ENCODE peak calls at places on chromosomes 1 and 21, in seven cellular contexts. S is left ventricle myocardium superior; L is activated T-helper 9 cell treated with anti-CD3 and anti-CD28 coated beads, Interleukin-2, amount 50 U/mL, for 16 hours; Q is CD4-positive, alpha-beta T cell; P is Jurkat, Clone E6-1; R is germinal center; O is posterior cingulate gyrus. C is an unnamed sample.

GRCh38 chr21:31660134-31660565 is 657 bp downstream of the SOD1 start:
- DNase-seq in S (no peak), L (no peak), Q (peak), P (no peak), R (no peak), O (peak), C (no peak)

GRCh38 chr1:45512641-45513054 is 9.0 kb downstream of the PRDX1 start:
- DNase-seq in S (peak), L (peak), Q (peak), P (no peak), R (peak), O (no peak), C (peak)

GRCh38 chr1:12620142-12620865 is 2.3 kb upstream of the DHRS3 start:
- DNase-seq in S (no peak), L (no peak), Q (no peak), P (peak), R (no peak), O (no peak), C (no peak)

GRCh38 chr1:63779338-63779819 is 5.6 kb downstream of the ROR1 start:
- DNase-seq in S (no peak), L (no peak), Q (no peak), P (no peak), R (no peak), O (no peak), C (no peak)

GRCh38 chr1:42844592-42845140 is 1.7 kb upstream of the ZNF691 start:
- DNase-seq in S (no peak), L (no peak), Q (no peak), P (no peak), R (no peak), O (no peak), C (no peak)

GRCh38 chr1:32759521-32759980 is 57.0 kb upstream of the SYNC start:
- DNase-seq in S (no peak), L (no peak), Q (no peak), P (no peak), R (no peak), O (no peak), C (no peak)

GRCh38 chr1:241356519-241357365 is at the start of gene RGS7:
- DNase-seq in S (peak), L (no peak), Q (no peak), P (no peak), R (peak), O (peak), C (peak)

GRCh38 chr1:201719812-201720521 is 109.0 kb upstream of the IPO9 start:
- DNase-seq in S (peak), L (no peak), Q (no peak), P (no peak), R (no peak), O (peak), C (peak)

GRCh38 chr1:94876362-94876761 is 50.5 kb downstream of the CNN3 start:
- DNase-seq in S (no peak), L (no peak), Q (no peak), P (no peak), R (no peak), O (no peak), C (no peak)

GRCh38 chr1:41519667-41520066 is 35.2 kb upstream of the EDN2 start:
- DNase-seq in S (no peak), L (no peak), Q (no peak), P (no peak), R (no peak), O (no peak), C (no peak)

GRCh38 chr1:67883069-67883468 is 49.8 kb upstream of the GNG12 start:
- DNase-seq in S (no peak), L (no peak), Q (no peak), P (no peak), R (no peak), O (no peak), C (no peak)

GRCh38 chr1:7045897-7046296 is 260.6 kb downstream of the CAMTA1 start:
- DNase-seq in S (no peak), L (no peak), Q (no peak), P (no peak), R (no peak), O (no peak), C (no peak)

GRCh38 chr1:6111571-6111970 is 65.9 kb downstream of the KCNAB2 start:
- DNase-seq in S (peak), L (no peak), Q (no peak), P (no peak), R (no peak), O (no peak), C (peak)

GRCh38 chr21:25881524-25882376 is 147.0 kb downstream of the GABPA start:
- DNase-seq in S (peak), L (peak), Q (peak), P (peak), R (peak), O (peak), C (peak)

GRCh38 chr1:233815865-233816264 is 88.6 kb upstream of the SLC35F3 start:
- DNase-seq in S (no peak), L (no peak), Q (no peak), P (no peak), R (no peak), O (no peak), C (no peak)

GRCh38 chr1:150281221-150281757 is 1.1 kb upstream of the CIART start:
- DNase-seq in S (peak), L (peak), Q (peak), P (peak), R (peak), O (peak), C (peak)

GRCh38 chr1:186212574-186213224 is 162.4 kb downstream of the TPR start:
- DNase-seq in S (no peak), L (no peak), Q (no peak), P (peak), R (peak), O (peak), C (no peak)

GRCh38 chr1:232983375-232983774 is 33.0 kb downstream of the NTPCR start:
- DNase-seq in S (no peak), L (no peak), Q (no peak), P (no peak), R (no peak), O (no peak), C (no peak)

GRCh38 chr1:207831517-207832327 is 79.2 kb downstream of the CD34 start:
- DNase-seq in S (no peak), L (peak), Q (peak), P (no peak), R (peak), O (no peak), C (no peak)

GRCh38 chr1:30188999-30189398 is 534.4 kb downstream of the MATN1 start:
- DNase-seq in S (no peak), L (no peak), Q (no peak), P (no peak), R (no peak), O (no peak), C (no peak)

GRCh38 chr1:152141971-152142584 is 16.9 kb downstream of the RPTN start:
- DNase-seq in S (peak), L (no peak), Q (no peak), P (peak), R (no peak), O (no peak), C (peak)

GRCh38 chr1:44811714-44812151 is 3.4 kb downstream of the BTBD19 start:
- DNase-seq in S (no peak), L (no peak), Q (no peak), P (no peak), R (no peak), O (no peak), C (no peak)

GRCh38 chr1:195867638-195868037 is 740.6 kb downstream of the KCNT2 start:
- DNase-seq in S (no peak), L (no peak), Q (no peak), P (no peak), R (no peak), O (no peak), C (no peak)

GRCh38 chr1:206686486-206687249 is 2.0 kb downstream of the MAPKAPK2 start:
- DNase-seq in S (no peak), L (no peak), Q (no peak), P (no peak), R (peak), O (no peak), C (no peak)

GRCh38 chr1:7046314-7046713 is 261.1 kb downstream of the CAMTA1 start:
- DNase-seq in S (peak), L (no peak), Q (no peak), P (no peak), R (no peak), O (no peak), C (peak)

GRCh38 chr1:223508819-223509218 is 115.6 kb downstream of the CCDC185 start:
- DNase-seq in S (no peak), L (no peak), Q (no peak), P (no peak), R (no peak), O (peak), C (no peak)

GRCh38 chr1:163747261-163747660 is 425.5 kb downstream of the NUF2 start:
- DNase-seq in S (no peak), L (no peak), Q (no peak), P (no peak), R (no peak), O (no peak), C (no peak)

GRCh38 chr1:55073187-55073916 is 34.0 kb downstream of the PCSK9 start:
- DNase-seq in S (no peak), L (no peak), Q (no peak), P (no peak), R (no peak), O (no peak), C (no peak)

GRCh38 chr1:165842363-165843129 is 15.1 kb downstream of the UCK2 start:
- DNase-seq in S (no peak), L (no peak), Q (no peak), P (peak), R (no peak), O (no peak), C (peak)

GRCh38 chr1:196887515-196888239 is at the start of gene CFHR4:
- DNase-seq in S (no peak), L (no peak), Q (no peak), P (no peak), R (no peak), O (no peak), C (no peak)

GRCh38 chr1:206803221-206803730 is 31.0 kb upstream of the IL10 start:
- DNase-seq in S (no peak), L (peak), Q (peak), P (peak), R (peak), O (no peak), C (no peak)

GRCh38 chr1:17207966-17208418 is 3.1 kb downstream of the PADI1 start:
- DNase-seq in S (no peak), L (peak), Q (peak), P (no peak), R (peak), O (no peak), C (no peak)

GRCh38 chr1:177848577-177848976 is 121.3 kb downstream of the SEC16B start:
- DNase-seq in S (no peak), L (no peak), Q (no peak), P (no peak), R (no peak), O (no peak), C (no peak)

GRCh38 chr1:1144122-1144842 is 28.4 kb upstream of the C1orf159 start:
- DNase-seq in S (no peak), L (peak), Q (peak), P (peak), R (peak), O (no peak), C (no peak)

GRCh38 chr1:204418174-204419063 is 6.8 kb upstream of the PPP1R15B start:
- DNase-seq in S (no peak), L (no peak), Q (no peak), P (peak), R (peak), O (no peak), C (no peak)

GRCh38 chr21:34690041-34690792 is 21.4 kb downstream of the CLIC6 start:
- DNase-seq in S (no peak), L (no peak), Q (no peak), P (no peak), R (no peak), O (no peak), C (no peak)

GRCh38 chr21:42532466-42533181 is 19.0 kb downstream of the SLC37A1 start:
- DNase-seq in S (peak), L (no peak), Q (no peak), P (no peak), R (peak), O (peak), C (peak)

GRCh38 chr1:71448444-71448843 is 367.6 kb upstream of the ZRANB2 start:
- DNase-seq in S (no peak), L (no peak), Q (no peak), P (no peak), R (no peak), O (no peak), C (no peak)

GRCh38 chr1:189220750-189221149 is 1256.9 kb downstream of the BRINP3 start:
- DNase-seq in S (no peak), L (no peak), Q (no peak), P (no peak), R (no peak), O (no peak), C (no peak)

C was measured in heart right ventricle.